ENCODE peak calls at places on chromosomes 7 and 10, in nine cellular contexts. One of them, this sample, is unnamed.

GRCh38 chr10:77458986-77459590 is 178.5 kb downstream of the KCNMA1 start:
- DNase-seq in transverse colon: no peak
- DNase-seq in MV-4-11: no peak
- DNase-seq in colonic mucosa: no peak
- DNase-seq in Daoy: no peak
- DNase-seq in HT-29: no peak
- DNase-seq in NCI-H2081: peak; percentile 15
- DNase-seq in keratinocyte: no peak
- DNase-seq in GM23248: peak; percentile 56
- DNase-seq in this sample: no peak

GRCh38 chr7:28406192-28406591 is 6.1 kb upstream of the CREB5 start:
- DNase-seq in MV-4-11: no peak
- DNase-seq in colonic mucosa: no peak
- DNase-seq in NCI-H2081: no peak
- DNase-seq in HT-29: no peak
- DNase-seq in transverse colon: no peak
- DNase-seq in keratinocyte: no peak
- DNase-seq in GM23248: no peak
- DNase-seq in Daoy: peak; percentile 80
- DNase-seq in this sample: no peak

GRCh38 chr7:90474284-90475210 is 5.1 kb downstream of the PTTG1IP2 start:
- DNase-seq in keratinocyte: peak; percentile 64
- DNase-seq in Daoy: peak; percentile 91
- DNase-seq in colonic mucosa: no peak
- DNase-seq in transverse colon: no peak
- DNase-seq in MV-4-11: no peak
- DNase-seq in NCI-H2081: no peak
- DNase-seq in HT-29: no peak
- DNase-seq in GM23248: peak; percentile 92
- DNase-seq in this sample: no peak

GRCh38 chr7:103540338-103540737 is 94.3 kb upstream of the SLC26A5 start:
- DNase-seq in HT-29: no peak
- DNase-seq in colonic mucosa: no peak
- DNase-seq in NCI-H2081: no peak
- DNase-seq in Daoy: no peak
- DNase-seq in transverse colon: no peak
- DNase-seq in GM23248: no peak
- DNase-seq in keratinocyte: no peak
- DNase-seq in MV-4-11: no peak
- DNase-seq in this sample: no peak

GRCh38 chr7:8154290-8154689 is 107.7 kb downstream of the ICA1 start:
- DNase-seq in transverse colon: no peak
- DNase-seq in keratinocyte: no peak
- DNase-seq in Daoy: no peak
- DNase-seq in MV-4-11: no peak
- DNase-seq in HT-29: no peak
- DNase-seq in colonic mucosa: no peak
- DNase-seq in GM23248: no peak
- DNase-seq in NCI-H2081: peak; percentile 97
- DNase-seq in this sample: no peak

GRCh38 chr7:157228864-157229422 is 90.2 kb downstream of the UBE3C start:
- DNase-seq in GM23248: peak; percentile 57
- DNase-seq in Daoy: peak; percentile 38
- DNase-seq in keratinocyte: no peak
- DNase-seq in transverse colon: no peak
- DNase-seq in NCI-H2081: peak; percentile 39
- DNase-seq in MV-4-11: no peak
- DNase-seq in HT-29: peak; percentile 42
- DNase-seq in colonic mucosa: no peak
- DNase-seq in this sample: peak; percentile 19

GRCh38 chr7:41239596-41239995 is 463.3 kb downstream of the INHBA start:
- DNase-seq in keratinocyte: no peak
- DNase-seq in transverse colon: no peak
- DNase-seq in HT-29: no peak
- DNase-seq in MV-4-11: no peak
- DNase-seq in colonic mucosa: no peak
- DNase-seq in NCI-H2081: no peak
- DNase-seq in GM23248: no peak
- DNase-seq in Daoy: no peak
- DNase-seq in this sample: no peak

GRCh38 chr7:39951156-39951942 is 1.3 kb downstream of the CDK13 start:
- DNase-seq in keratinocyte: no peak
- DNase-seq in transverse colon: peak; percentile 67
- DNase-seq in HT-29: peak; percentile 81
- DNase-seq in MV-4-11: peak; percentile 49
- DNase-seq in colonic mucosa: peak; percentile 54
- DNase-seq in Daoy: peak; percentile 78
- DNase-seq in NCI-H2081: peak; percentile 75
- DNase-seq in GM23248: peak; percentile 74
- DNase-seq in this sample: peak; percentile 83

GRCh38 chr7:7554647-7555575 is 11.8 kb upstream of the MIOS start:
- DNase-seq in GM23248: peak; percentile 40
- DNase-seq in MV-4-11: no peak
- DNase-seq in Daoy: no peak
- DNase-seq in keratinocyte: no peak
- DNase-seq in colonic mucosa: no peak
- DNase-seq in NCI-H2081: peak; percentile 95
- DNase-seq in transverse colon: no peak
- DNase-seq in HT-29: no peak
- DNase-seq in this sample: no peak

GRCh38 chr10:63542835-63543575 is 21.8 kb downstream of the REEP3 start:
- DNase-seq in Daoy: peak; percentile 57
- DNase-seq in NCI-H2081: no peak
- DNase-seq in GM23248: peak; percentile 63
- DNase-seq in transverse colon: no peak
- DNase-seq in colonic mucosa: no peak
- DNase-seq in keratinocyte: no peak
- DNase-seq in HT-29: no peak
- DNase-seq in MV-4-11: peak; percentile 55
- DNase-seq in this sample: peak; percentile 14

This sample was measured in hepatocyte.